ENCODE peak calls at places on chromosomes 3 and 15, in seven cellular contexts. G, U, I, E, W, H and Z are unnamed samples.

GRCh38 chr3:172530566-172530965 is 7.3 kb upstream of the TNFSF10 start:
- DNase-seq in G (no peak), U (no peak), I (no peak), E (no peak), W (no peak), H (no peak), Z (no peak)

GRCh38 chr3:78880588-78881461 is 887.0 kb downstream of the ROBO1 start:
- DNase-seq in G (no peak), U (no peak), I (no peak), E (no peak), W (peak), H (no peak), Z (no peak)

GRCh38 chr15:91271565-91272153 is 171.6 kb downstream of the SV2B start:
- DNase-seq in G (peak), U (peak), I (peak), E (no peak), W (peak), H (peak), Z (peak)

GRCh38 chr15:82535566-82536408 is 4.5 kb downstream of the RPS17 start:
- DNase-seq in G (no peak), U (no peak), I (no peak), E (no peak), W (no peak), H (no peak), Z (no peak)

GRCh38 chr15:65791335-65792129 is 561 bp downstream of the DENND4A start:
- DNase-seq in G (peak), U (peak), I (no peak), E (peak), W (peak), H (peak), Z (peak)

GRCh38 chr15:68032672-68033071 is 21.4 kb upstream of the PIAS1 start:
- DNase-seq in G (no peak), U (peak), I (peak), E (no peak), W (no peak), H (no peak), Z (no peak)

GRCh38 chr15:68725736-68726135 is 95.0 kb downstream of the ANP32A start:
- DNase-seq in G (peak), U (no peak), I (no peak), E (no peak), W (peak), H (no peak), Z (no peak)

GRCh38 chr3:4678320-4678719 is 185.2 kb downstream of the ITPR1 start:
- DNase-seq in G (no peak), U (no peak), I (no peak), E (no peak), W (no peak), H (no peak), Z (no peak)

GRCh38 chr3:12766541-12766940 is 7.5 kb upstream of the TMEM40 start:
- DNase-seq in G (no peak), U (no peak), I (no peak), E (no peak), W (no peak), H (no peak), Z (no peak)

GRCh38 chr15:60520041-60520824 is 41.3 kb upstream of the ICE2 start:
- DNase-seq in G (no peak), U (peak), I (no peak), E (no peak), W (peak), H (peak), Z (no peak)

GRCh38 chr3:152969557-152970300 is 134.8 kb downstream of the P2RY1 start:
- DNase-seq in G (no peak), U (no peak), I (no peak), E (no peak), W (peak), H (peak), Z (no peak)

GRCh38 chr3:152380048-152380447 is 111.3 kb downstream of the MBNL1 start:
- DNase-seq in G (no peak), U (no peak), I (no peak), E (no peak), W (no peak), H (no peak), Z (no peak)

GRCh38 chr15:70142322-70143191 is 44.8 kb upstream of the TLE3 start:
- DNase-seq in G (peak), U (no peak), I (no peak), E (no peak), W (peak), H (peak), Z (no peak)

GRCh38 chr15:72797834-72798233 is 14.3 kb upstream of the ADPGK start:
- DNase-seq in G (no peak), U (no peak), I (no peak), E (no peak), W (no peak), H (no peak), Z (no peak)

GRCh38 chr15:72803006-72803405 is 19.4 kb upstream of the ADPGK start:
- DNase-seq in G (no peak), U (no peak), I (no peak), E (no peak), W (no peak), H (no peak), Z (no peak)

GRCh38 chr15:72797338-72797689 is 13.8 kb upstream of the ADPGK start:
- DNase-seq in G (no peak), U (no peak), I (no peak), E (no peak), W (no peak), H (no peak), Z (no peak)

GRCh38 chr15:72801590-72802345 is 18.2 kb upstream of the ADPGK start:
- DNase-seq in G (no peak), U (no peak), I (no peak), E (no peak), W (no peak), H (no peak), Z (no peak)

GRCh38 chr15:72800819-72801481 is 17.4 kb upstream of the ADPGK start:
- DNase-seq in G (no peak), U (no peak), I (no peak), E (no peak), W (peak), H (peak), Z (no peak)
- TF ChIP-seq CTCF in G (no peak), U (no peak), I (no peak), E (no peak), W (no peak), H (no peak), Z (no peak)

DNA sequence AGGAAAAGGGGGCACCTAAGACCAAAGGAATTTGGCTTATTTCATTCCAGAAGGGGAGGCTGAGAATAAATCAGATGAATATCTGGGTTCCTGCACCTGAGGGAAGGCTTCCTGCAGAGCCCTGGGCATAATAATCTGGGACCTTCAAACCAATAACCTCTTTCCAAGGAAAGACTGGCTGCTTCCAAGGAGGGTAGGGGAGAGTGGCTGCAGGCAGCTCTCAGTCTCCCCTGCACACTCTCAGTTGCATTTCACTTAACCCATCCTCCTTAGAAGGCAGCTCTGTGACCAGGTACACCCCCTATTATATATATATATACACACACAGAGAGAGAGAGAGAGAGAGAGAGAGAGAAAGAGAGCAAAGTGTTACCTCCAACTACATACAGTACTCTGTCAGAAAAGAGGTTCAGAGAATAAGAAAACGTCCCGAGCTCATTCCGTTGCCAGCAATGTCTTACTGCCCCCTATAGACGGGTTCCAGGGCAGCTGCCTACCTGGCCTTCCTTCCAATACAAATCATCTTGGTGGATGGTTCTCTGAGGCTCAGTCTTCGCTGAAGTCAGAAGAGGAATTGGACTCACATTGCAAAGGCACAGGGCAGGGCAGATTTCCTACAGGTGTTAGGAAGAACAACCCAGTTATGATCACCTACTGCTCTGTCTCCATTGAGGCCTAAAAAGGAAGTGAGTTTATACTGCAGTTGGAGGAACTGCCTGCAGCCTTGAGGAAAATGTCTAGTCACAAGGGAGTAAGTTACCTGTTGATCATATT is 26.1 kb downstream of the CAPN3 start:
- DNase-seq in G (no peak), U (peak), I (peak), E (no peak), W (peak), H (peak), Z (no peak)
- TF ChIP-seq CTCF in G (peak), U (no peak), I (peak), E (peak), W (peak), H (peak), Z (no peak)

DNA sequence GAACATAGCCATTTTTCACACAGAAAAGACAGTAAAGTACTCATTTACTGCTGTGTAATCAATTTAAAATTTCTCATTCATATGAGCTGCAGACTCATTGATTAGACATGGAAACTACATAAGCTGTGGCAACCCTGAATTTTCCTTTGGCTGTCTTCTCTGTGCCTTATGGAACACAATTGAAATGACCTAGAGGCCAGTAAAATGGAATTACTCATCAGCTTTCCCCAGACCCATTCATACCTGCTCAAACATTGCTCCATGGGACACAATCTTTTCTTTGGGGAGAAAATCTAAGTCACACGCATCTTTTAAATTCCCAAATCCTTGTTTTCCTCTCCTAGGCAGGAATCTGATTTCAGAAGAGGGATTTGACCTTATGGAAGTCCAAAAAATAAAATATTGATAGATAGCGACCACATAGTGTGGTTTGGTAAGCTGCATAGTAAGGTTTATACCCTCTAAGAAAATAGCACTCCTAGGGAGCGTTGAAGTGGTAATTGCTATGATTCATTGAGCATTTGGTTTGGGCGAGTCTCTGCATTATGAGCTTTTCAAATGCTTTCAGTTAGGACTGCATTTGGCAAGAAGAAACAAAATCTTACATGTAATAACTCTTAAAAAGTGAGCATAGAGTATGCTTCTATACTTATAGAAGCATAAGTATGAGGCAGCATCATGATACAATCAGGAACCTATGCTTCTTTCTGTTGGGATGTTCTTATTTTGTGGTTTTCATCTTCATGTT is 243.4 kb upstream of the GADL1 start:
- DNase-seq in G (no peak), U (no peak), I (no peak), E (no peak), W (no peak), H (peak), Z (no peak)
- TF ChIP-seq CTCF in G (no peak), U (no peak), I (no peak), E (no peak), W (no peak), H (no peak), Z (no peak)

GRCh38 chr15:58517252-58517681 is 85.5 kb downstream of the LIPC start:
- DNase-seq in G (no peak), U (no peak), I (no peak), E (no peak), W (no peak), H (no peak), Z (no peak)
- TF ChIP-seq CTCF in G (peak), U (no peak), I (no peak), E (no peak), W (peak), H (no peak), Z (no peak)

DNA sequence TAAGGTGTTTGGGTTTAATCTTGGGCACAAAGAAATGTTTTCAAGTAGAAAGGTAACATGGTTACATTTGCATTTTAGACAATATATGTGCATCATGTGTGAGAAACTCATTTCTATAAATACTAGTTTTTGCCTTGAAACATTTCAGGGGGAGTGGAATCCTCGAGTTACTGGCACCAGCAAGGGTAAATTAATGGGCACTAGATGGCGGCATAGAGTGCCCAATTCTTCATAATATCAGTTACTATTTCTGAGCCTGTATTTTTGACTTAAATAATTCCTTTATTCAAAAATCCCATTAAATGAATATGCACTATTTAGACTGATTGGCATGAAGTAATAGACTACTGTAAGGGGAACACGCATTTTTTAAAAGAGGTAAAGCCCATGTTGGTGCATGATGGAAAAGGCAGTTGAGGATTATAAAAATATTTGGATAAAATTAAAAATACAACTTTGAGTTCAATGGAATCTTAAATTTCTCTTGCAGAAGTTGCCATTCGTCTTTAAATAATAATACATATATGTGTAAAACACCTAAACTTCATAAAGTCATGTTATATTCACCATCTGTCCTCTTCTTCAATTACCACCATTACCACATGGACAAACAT is 106.3 kb downstream of the ZBTB20 start:
- DNase-seq in G (peak), U (peak), I (peak), E (no peak), W (peak), H (peak), Z (peak)
- TF ChIP-seq CTCF in G (peak), U (no peak), I (peak), E (peak), W (peak), H (peak), Z (peak)

DNA sequence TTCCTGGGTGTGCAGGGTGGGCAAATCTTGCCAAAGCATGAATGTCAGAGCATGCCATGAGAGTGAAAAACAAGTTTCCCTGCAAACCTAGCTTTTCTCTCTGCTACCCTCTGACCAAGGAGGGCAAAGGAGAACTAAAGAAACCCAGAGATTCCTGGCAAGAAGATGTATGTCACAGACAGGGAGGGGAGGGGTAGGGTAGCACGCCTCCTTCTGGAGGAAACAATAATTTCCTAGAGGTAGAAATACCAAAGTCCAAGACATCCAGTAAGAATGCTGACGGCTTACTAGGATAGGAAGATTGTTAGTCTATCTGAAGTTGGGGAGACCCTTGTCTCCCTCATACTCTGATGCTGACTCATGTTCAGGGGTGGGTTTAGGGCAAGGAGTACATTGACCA is 203.9 kb downstream of the NR1D2 start:
- DNase-seq in G (no peak), U (no peak), I (no peak), E (no peak), W (no peak), H (peak), Z (no peak)
- TF ChIP-seq CTCF in G (no peak), U (peak), I (no peak), E (no peak), W (peak), H (peak), Z (no peak)